ENCODE peak calls at places on chromosome X, in six cellular contexts. L, Z, H, R, T and M are unnamed samples.

GRCh38 chrX:112816908-112817307 is 23.7 kb downstream of the AMOT start:
- DNase-seq in T (no peak), L (no peak), Z (no peak), H (no peak), R (no peak), M (no peak)

GRCh38 chrX:130158311-130158710 is 7.3 kb downstream of the AIFM1 start:
- DNase-seq in T (peak), L (no peak), R (no peak), H (no peak), Z (no peak), M (no peak)

GRCh38 chrX:40099046-40099968 is 1.5 kb upstream of the BCOR start:
- DNase-seq in T (no peak), H (no peak), L (peak), R (no peak), Z (peak), M (peak)

GRCh38 chrX:153909024-153909979 is 4.8 kb downstream of the AVPR2 start:
- DNase-seq in H (no peak), Z (no peak), T (peak), R (no peak), L (no peak), M (no peak)

GRCh38 chrX:79107891-79108718 is 36.4 kb upstream of the GPR174 start:
- DNase-seq in Z (no peak), H (no peak), R (no peak), T (no peak), L (peak), M (no peak)

GRCh38 chrX:39518451-39519212 is 579.1 kb downstream of the BCOR start:
- DNase-seq in H (no peak), R (no peak), T (no peak), Z (no peak), L (no peak), M (no peak)

GRCh38 chrX:54248309-54248708 is 65.3 kb upstream of the FAM120C start:
- DNase-seq in L (peak), T (no peak), R (no peak), H (peak), Z (no peak), M (no peak)

GRCh38 chrX:154317391-154318000 is 21.9 kb downstream of the TKTL1 start:
- DNase-seq in H (peak), R (no peak), T (peak), L (peak), Z (no peak), M (no peak)

GRCh38 chrX:13489451-13489850 is 80.0 kb upstream of the EGFL6 start:
- DNase-seq in T (no peak), R (no peak), H (peak), L (no peak), Z (no peak), M (no peak)

GRCh38 chrX:78199851-78200250 is 60.4 kb upstream of the TAF9B start:
- DNase-seq in T (no peak), Z (peak), R (no peak), H (peak), L (peak), M (peak)

GRCh38 chrX:3609800-3610199 is 103.6 kb downstream of the PRKX start:
- DNase-seq in L (no peak), Z (no peak), T (no peak), H (peak), R (no peak), M (no peak)

GRCh38 chrX:149453911-149454820 is 50.9 kb downstream of the IDS start:
- DNase-seq in H (no peak), T (no peak), Z (no peak), L (no peak), R (no peak), M (no peak)

GRCh38 chrX:29043751-29044150 is 456.5 kb downstream of the IL1RAPL1 start:
- DNase-seq in L (no peak), R (no peak), Z (no peak), T (no peak), H (no peak), M (no peak)

GRCh38 chrX:119755981-119756533 is 2.3 kb upstream of the SOWAHD start:
- DNase-seq in R (no peak), H (no peak), L (peak), T (no peak), Z (peak), M (peak)

GRCh38 chrX:40262641-40263560 is 165.1 kb upstream of the BCOR start:
- DNase-seq in L (no peak), T (peak), H (peak), Z (no peak), R (no peak), M (no peak)

GRCh38 chrX:134172588-134173259 is 64.3 kb upstream of the CCDC160 start:
- DNase-seq in L (no peak), Z (peak), R (peak), H (peak), T (peak), M (no peak)

GRCh38 chrX:15947648-15948317 is 93.2 kb upstream of the AP1S2 start:
- DNase-seq in H (peak), R (no peak), T (peak), L (no peak), Z (no peak), M (no peak)

GRCh38 chrX:41442824-41443560 is 4.2 kb upstream of the NYX start:
- DNase-seq in R (no peak), H (no peak), T (no peak), Z (no peak), L (peak), M (peak)

GRCh38 chrX:151754042-151754419 is 19.5 kb downstream of the CNGA2 start:
- DNase-seq in H (peak), T (peak), L (no peak), R (no peak), Z (no peak), M (peak)

GRCh38 chrX:100895365-100896075 is 21.4 kb upstream of the NOX1 start:
- DNase-seq in T (peak), R (no peak), H (peak), L (peak), Z (peak), M (no peak)

GRCh38 chrX:136437774-136438173 is 50.0 kb upstream of the BRS3 start:
- DNase-seq in T (no peak), H (no peak), R (no peak), Z (no peak), L (no peak), M (no peak)

GRCh38 chrX:69538321-69538876 is 34.3 kb downstream of the NALF2 start:
- DNase-seq in T (peak), Z (peak), L (peak), R (peak), H (peak), M (no peak)

GRCh38 chrX:69025802-69026301 is 139.4 kb downstream of the PJA1 start:
- DNase-seq in Z (no peak), H (peak), R (no peak), T (peak), L (no peak), M (peak)

GRCh38 chrX:87327267-87327666 is 190.3 kb upstream of the KLHL4 start:
- DNase-seq in R (no peak), Z (no peak), T (no peak), H (no peak), L (no peak), M (no peak)

GRCh38 chrX:9785944-9786741 is at the start of gene SHROOM2:
- DNase-seq in Z (no peak), L (no peak), T (peak), R (peak), H (no peak), M (no peak)

GRCh38 chrX:131831185-131831520 is 191.9 kb upstream of the STK26 start:
- DNase-seq in L (no peak), R (no peak), H (no peak), Z (no peak), T (no peak), M (no peak)

GRCh38 chrX:17014216-17014615 is 67.8 kb downstream of the REPS2 start:
- DNase-seq in T (no peak), H (no peak), Z (no peak), R (no peak), L (no peak), M (no peak)

GRCh38 chrX:114800719-114801118 is 216.7 kb downstream of the IL13RA2 start:
- DNase-seq in Z (no peak), L (no peak), H (peak), R (no peak), T (no peak), M (peak)

GRCh38 chrX:153490217-153490616 is 4.6 kb upstream of the BGN start:
- DNase-seq in T (no peak), H (no peak), R (no peak), L (no peak), Z (no peak), M (no peak)

GRCh38 chrX:103376118-103376978 is at the start of gene BEX3:
- DNase-seq in R (peak), Z (peak), L (no peak), T (peak), H (peak), M (peak)

GRCh38 chrX:108993909-108994308 is 257.5 kb upstream of the IRS4 start:
- DNase-seq in R (no peak), Z (no peak), H (no peak), L (no peak), T (no peak), M (no peak)

GRCh38 chrX:129748265-129748664 is 9.5 kb downstream of the XPNPEP2 start:
- DNase-seq in Z (no peak), R (no peak), T (no peak), L (no peak), H (peak), M (no peak)

GRCh38 chrX:144494069-144494468 is 610.2 kb downstream of the UBE2NL start:
- DNase-seq in H (no peak), T (no peak), R (no peak), L (no peak), Z (no peak), M (no peak)

GRCh38 chrX:111098874-111099273 is 2.9 kb downstream of the PAK3 start:
- DNase-seq in L (peak), H (peak), T (peak), Z (peak), R (peak), M (no peak)

GRCh38 chrX:75784689-75785491 is at the start of gene MAGEE2:
- DNase-seq in L (no peak), R (no peak), H (no peak), T (peak), Z (peak), M (no peak)